ENCODE peak calls at places on chromosomes 6 and 20, in eight cellular contexts. C is GM23338, U is IMR-90, H is neural progenitor cell, M is HepG2, P is K562, E is OCI-LY7, X is A549. Z is an unnamed sample.

GRCh38 chr6:159931112-159931511 is 37.8 kb upstream of the IGF2R start:
- DNase-seq in C (no peak), U (no peak), H (no peak), M (no peak), P (no peak), E (no peak), X (no peak), Z (no peak)

GRCh38 chr20:62647521-62648317 is 5.4 kb downstream of the SLCO4A1 start:
- DNase-seq in C (no peak), U (no peak), H (peak), M (no peak), P (no peak), E (no peak), X (no peak), Z (no peak)

GRCh38 chr6:158645064-158646022 is 800 bp upstream of the DYNLT1 start:
- DNase-seq in C (no peak), U (no peak), H (no peak), M (no peak), P (no peak), E (no peak), X (no peak), Z (no peak)

GRCh38 chr20:53331151-53331973 is 262.3 kb downstream of the ZNF217 start:
- DNase-seq in C (peak), U (no peak), H (no peak), M (peak), P (peak), E (no peak), X (no peak), Z (no peak)

GRCh38 chr20:58711266-58712051 is 18.9 kb downstream of the NPEPL1 start:
- DNase-seq in C (no peak), U (no peak), H (no peak), M (no peak), P (no peak), E (no peak), X (no peak), Z (no peak)

GRCh38 chr20:16539280-16539679 is 34.0 kb downstream of the KIF16B start:
- DNase-seq in C (no peak), U (peak), H (no peak), M (no peak), P (no peak), E (no peak), X (no peak), Z (no peak)

GRCh38 chr6:152401978-152402377 is 235.2 kb downstream of the SYNE1 start:
- DNase-seq in C (no peak), U (peak), H (no peak), M (no peak), P (no peak), E (no peak), X (peak), Z (no peak)

GRCh38 chr6:152129606-152130249 is 322.2 kb downstream of the ESR1 start:
- DNase-seq in C (peak), U (peak), H (no peak), M (no peak), P (no peak), E (no peak), X (no peak), Z (no peak)

GRCh38 chr6:44339763-44340625 is 2.5 kb upstream of the SPATS1 start:
- DNase-seq in C (no peak), U (peak), H (no peak), M (no peak), P (no peak), E (no peak), X (no peak), Z (no peak)

GRCh38 chr6:37565267-37566208 is 65.8 kb upstream of the CCDC167 start:
- DNase-seq in C (peak), U (no peak), H (peak), M (no peak), P (no peak), E (no peak), X (no peak), Z (no peak)

GRCh38 chr6:14047151-14047740 is 70.3 kb upstream of the CD83 start:
- DNase-seq in C (no peak), U (no peak), H (no peak), M (no peak), P (no peak), E (no peak), X (no peak), Z (no peak)

GRCh38 chr6:160331753-160332152 is 16.4 kb upstream of the SLC22A3 start:
- DNase-seq in C (no peak), U (no peak), H (no peak), M (no peak), P (no peak), E (no peak), X (no peak), Z (no peak)

GRCh38 chr6:28638915-28639314 is 113.2 kb downstream of the GPX5 start:
- DNase-seq in C (no peak), U (no peak), H (no peak), M (no peak), P (no peak), E (no peak), X (no peak), Z (no peak)

GRCh38 chr20:57315083-57315963 is 14.3 kb upstream of the SPO11 start:
- DNase-seq in C (no peak), U (no peak), H (no peak), M (no peak), P (no peak), E (peak), X (no peak), Z (no peak)

GRCh38 chr20:48681201-48681881 is 146.5 kb downstream of the PREX1 start:
- DNase-seq in C (no peak), U (no peak), H (no peak), M (no peak), P (no peak), E (no peak), X (no peak), Z (no peak)

GRCh38 chr6:121436172-121436965 is 923 bp downstream of the GJA1 start:
- DNase-seq in C (peak), U (no peak), H (peak), M (no peak), P (no peak), E (no peak), X (no peak), Z (no peak)

GRCh38 chr6:125392682-125393081 is 90.9 kb upstream of the HDDC2 start:
- DNase-seq in C (no peak), U (no peak), H (no peak), M (no peak), P (no peak), E (peak), X (no peak), Z (no peak)

GRCh38 chr6:13177617-13178506 is 150.5 kb downstream of the TBC1D7 start:
- DNase-seq in C (no peak), U (no peak), H (no peak), M (no peak), P (no peak), E (no peak), X (no peak), Z (no peak)

GRCh38 chr20:3177746-3178477 is 4.6 kb upstream of the LZTS3 start:
- DNase-seq in C (no peak), U (no peak), H (no peak), M (no peak), P (no peak), E (no peak), X (no peak), Z (no peak)
- H3K4me2 ChIP-seq in C (no peak), U (no peak), H (no peak), M (no peak), P (peak), E (no peak), X (no peak), Z (no peak)

DNA sequence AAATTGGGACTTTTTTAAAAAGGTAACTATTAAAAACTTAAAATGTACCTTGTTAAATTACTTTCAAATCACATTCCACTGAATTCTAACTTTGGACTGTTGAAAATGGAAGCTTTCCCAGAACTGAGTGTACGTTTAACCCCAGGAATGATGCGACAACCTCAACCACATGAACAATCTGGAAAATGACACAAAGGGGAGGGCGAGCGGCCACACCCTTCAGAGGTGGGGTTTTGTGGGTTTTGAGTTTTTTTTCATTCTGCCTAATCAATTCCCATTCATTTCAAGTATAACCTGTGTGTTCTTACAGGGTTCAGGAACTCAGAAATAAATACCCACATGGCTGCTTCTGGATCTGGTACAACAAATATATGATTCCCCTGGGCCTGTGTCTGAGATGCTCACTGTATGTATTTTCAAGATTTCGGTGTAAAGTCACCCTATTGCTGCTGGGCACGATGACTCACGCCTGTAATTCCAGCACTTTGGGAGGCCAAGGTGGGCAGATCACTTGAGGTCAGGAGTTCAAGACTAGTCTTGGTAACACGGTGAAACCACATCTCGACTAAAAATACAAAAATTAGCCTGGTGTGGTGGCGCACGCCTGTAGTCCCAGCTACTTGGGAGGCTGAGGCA is 21.6 kb downstream of the CNKSR3 start:
- DNase-seq in C (no peak), U (peak), H (no peak), M (no peak), P (no peak), E (no peak), X (no peak), Z (no peak)
- H3K4me2 ChIP-seq in C (no peak), U (no peak), H (no peak), M (no peak), P (no peak), E (no peak), X (peak), Z (no peak)

GRCh38 chr6:4374231-4374630 is 238.9 kb upstream of the ECI2 start:
- DNase-seq in C (no peak), U (no peak), H (peak), M (no peak), P (no peak), E (no peak), X (no peak), Z (no peak)
- H3K4me2 ChIP-seq in C (no peak), U (no peak), H (no peak), M (no peak), P (no peak), E (no peak), X (no peak), Z (no peak)

DNA sequence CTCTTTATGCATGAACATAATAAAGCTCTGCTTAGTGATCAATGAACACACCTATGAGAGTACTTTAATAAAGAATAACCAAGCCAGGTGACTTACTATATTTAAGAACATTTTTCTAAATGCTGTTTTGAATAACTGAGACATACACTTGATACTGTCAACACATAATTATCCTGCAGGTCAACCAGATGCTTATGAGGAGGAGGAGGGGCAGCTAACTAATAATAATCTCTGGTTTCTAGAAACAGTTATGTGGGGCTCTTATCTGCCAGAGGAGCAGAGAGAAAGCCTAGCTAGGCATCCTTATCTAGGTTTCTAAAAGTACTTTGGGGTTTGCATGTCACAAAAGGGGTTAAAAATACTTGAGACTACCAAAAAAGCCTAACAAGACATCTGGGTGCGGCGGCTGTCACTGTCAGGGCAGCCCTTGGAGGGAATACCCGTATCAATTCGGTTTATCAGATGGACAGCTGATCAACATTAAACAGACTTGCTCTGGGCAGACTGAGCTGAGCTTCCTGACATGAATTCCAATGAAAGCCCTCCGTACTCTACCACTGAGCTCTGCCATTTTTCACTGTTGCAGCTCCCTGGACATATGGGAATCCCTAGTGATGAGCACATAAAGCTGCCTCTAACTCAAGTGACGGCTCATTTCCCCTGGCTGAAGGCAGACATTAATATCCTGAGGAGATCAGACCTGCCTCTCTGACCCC is 166.6 kb downstream of the PDSS2 start:
- DNase-seq in C (no peak), U (no peak), H (no peak), M (no peak), P (peak), E (no peak), X (no peak), Z (no peak)
- H3K4me2 ChIP-seq in C (no peak), U (no peak), H (no peak), M (no peak), P (peak), E (no peak), X (no peak), Z (no peak)